ENCODE peak calls at places on chromosomes 16 and 17, in nine cellular contexts. C, B, U, N, M, D, E, P and T are unnamed samples. For H3K4me1, the result is how much of the 10 kb centered on the place peaks cover.

GRCh38 chr16:50645858-50646257 is 35.3 kb downstream of the SNX20 start:
- DNase-seq in E (no peak), D (no peak), N (no peak), U (no peak), M (no peak), P (no peak), C (no peak), B (no peak), T (no peak)

GRCh38 chr17:48513653-48514482 is 16.9 kb downstream of the HOXB1 start:
- DNase-seq in N (no peak), B (no peak), D (no peak), C (no peak), U (peak), M (no peak), E (no peak), P (peak), T (no peak)

GRCh38 chr16:79798416-79799053 is 198.0 kb upstream of the MAF start:
- DNase-seq in B (no peak), M (no peak), E (no peak), P (no peak), U (peak), N (no peak), C (no peak), D (no peak), T (no peak)

GRCh38 chr16:86783626-86784266 is 205.4 kb downstream of the FOXL1 start:
- DNase-seq in N (no peak), M (no peak), B (no peak), U (no peak), C (no peak), P (no peak), E (peak), D (peak), T (peak)

GRCh38 chr17:7932949-7933348 is 943 bp downstream of the CNTROB start:
- DNase-seq in M (peak), U (no peak), B (peak), N (peak), C (no peak), D (peak), P (peak), E (peak), T (peak)

GRCh38 chr17:64694207-64694606 is 32.1 kb upstream of the SMURF2 start:
- DNase-seq in C (no peak), B (peak), N (no peak), P (no peak), M (no peak), E (peak), U (no peak), D (peak), T (peak)

GRCh38 chr17:64477849-64478248 is 19.0 kb downstream of the POLG2 start:
- DNase-seq in E (no peak), C (no peak), B (peak), P (no peak), D (no peak), U (no peak), M (no peak), N (no peak), T (no peak)

GRCh38 chr17:44014133-44014436 is 678 bp downstream of the TMEM101 start:
- DNase-seq in P (no peak), C (no peak), M (no peak), E (no peak), B (no peak), D (no peak), N (no peak), U (no peak), T (no peak)

GRCh38 chr17:55783684-55784245 is 32.9 kb downstream of the PCTP start:
- DNase-seq in C (peak), U (no peak), D (no peak), P (no peak), B (no peak), N (no peak), E (no peak), M (peak), T (no peak)

DNA sequence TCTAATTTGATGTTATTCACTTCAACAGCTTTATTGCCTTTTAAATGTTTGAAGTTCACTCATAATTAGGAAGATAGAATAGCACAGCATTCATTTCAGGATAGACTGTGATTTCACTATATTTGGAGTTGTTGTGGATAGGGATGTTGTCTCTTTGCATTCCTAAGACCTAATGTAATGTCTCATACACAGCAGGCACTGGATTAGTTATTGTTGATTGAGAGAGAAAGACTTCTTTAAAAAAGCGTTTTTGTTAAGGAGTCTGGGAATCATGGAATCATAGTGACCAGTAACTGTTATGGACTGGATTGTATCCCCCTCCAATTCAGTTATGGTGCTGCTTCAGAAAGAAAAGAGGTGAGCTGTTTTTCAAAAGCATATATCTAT is 122.0 kb downstream of the USP22 start:
- DNase-seq in M (no peak), P (no peak), B (peak), D (no peak), U (no peak), N (no peak), E (peak), C (no peak), T (no peak)
- H3K9ac ChIP-seq in M (no peak), P (no peak), B (no peak), D (no peak), U (no peak), N (no peak), E (peak), C (no peak), T (no peak)

GRCh38 chr17:76686538-76687277 is 24.1 kb downstream of the MXRA7 start:
- DNase-seq in U (no peak), N (no peak), D (no peak), E (no peak), B (no peak), M (no peak), C (peak), P (no peak), T (no peak)

GRCh38 chr17:76685846-76686245 is 24.9 kb downstream of the MXRA7 start:
- DNase-seq in C (no peak), D (no peak), M (no peak), N (no peak), P (no peak), B (no peak), U (no peak), E (no peak), T (no peak)

GRCh38 chr17:76685366-76685765 is 25.4 kb downstream of the MXRA7 start:
- DNase-seq in N (no peak), B (no peak), E (no peak), D (no peak), P (no peak), U (no peak), C (no peak), M (no peak), T (no peak)

GRCh38 chr17:76688165-76688622 is 22.6 kb downstream of the MXRA7 start:
- DNase-seq in N (no peak), P (no peak), D (peak), U (no peak), C (no peak), E (no peak), B (no peak), M (no peak), T (peak)

GRCh38 chr17:76687278-76688164 is 23.2 kb downstream of the MXRA7 start:
- DNase-seq in C (no peak), B (no peak), D (no peak), M (no peak), P (no peak), E (no peak), U (no peak), N (no peak), T (no peak)
- H3K4me1 ChIP-seq in C (under half), B (under half), D (under half), M (under half), P (under half), E (under half), U (under half), N (under half), T (under half)

GRCh38 chr16:88413631-88414030 is 30.9 kb downstream of the ZNF469 start:
- DNase-seq in M (no peak), C (no peak), P (no peak), E (no peak), U (no peak), B (no peak), N (no peak), D (no peak), T (no peak)
- H3K27ac ChIP-seq in M (no peak), C (no peak), P (no peak), E (no peak), U (no peak), B (no peak), N (no peak), D (no peak), T (no peak)

GRCh38 chr17:56982312-56982711 is 4.4 kb downstream of the SCPEP1 start:
- DNase-seq in N (no peak), U (peak), M (no peak), E (no peak), C (no peak), P (peak), D (no peak), B (no peak), T (peak)
- H3K9ac ChIP-seq in N (no peak), U (peak), M (no peak), E (no peak), C (no peak), P (peak), D (no peak), B (no peak), T (no peak)

GRCh38 chr16:5578980-5579379 is 481.4 kb upstream of the EEF2KMT start:
- DNase-seq in C (no peak), E (no peak), M (no peak), D (no peak), N (no peak), P (no peak), B (no peak), U (no peak), T (no peak)
- H3K4me1 ChIP-seq in C (under half), E (under half), M (under half), D (under half), N (under half), P (under half), B (under half), U (under half), T (under half)

GRCh38 chr17:50834786-50835562 is 412 bp upstream of the WFIKKN2 start:
- DNase-seq in D (no peak), B (peak), C (no peak), U (no peak), N (no peak), P (no peak), M (peak), E (peak), T (no peak)
- H3K27ac ChIP-seq in D (no peak), B (no peak), C (no peak), U (no peak), N (no peak), P (no peak), M (no peak), E (no peak), T (no peak)

GRCh38 chr17:36085710-36086268 is 4.2 kb downstream of the CCL3 start:
- DNase-seq in N (no peak), C (no peak), M (no peak), B (no peak), E (no peak), U (no peak), D (no peak), P (no peak), T (peak)

GRCh38 chr17:36082062-36082461 is 7.9 kb downstream of the CCL3 start:
- DNase-seq in D (no peak), M (no peak), N (no peak), C (no peak), P (no peak), U (peak), E (no peak), B (no peak), T (no peak)
- H3K9ac ChIP-seq in D (no peak), M (no peak), N (no peak), C (no peak), P (no peak), U (peak), E (no peak), B (no peak), T (no peak)